ENCODE peak calls at places on chromosomes 16 and 17, in ten cellular contexts. V, S, Z, P, X, U, I, D, O and G are unnamed samples.

GRCh38 chr17:61981323-61981722 is 53.5 kb upstream of the INTS2 start:
- DNase-seq in Z (peak; percentile 8), P (peak; percentile 17), U (no peak), X (no peak), S (no peak), D (no peak), V (no peak), O (no peak), I (no peak), G (no peak)

GRCh38 chr17:29145289-29146058 is 34.7 kb downstream of the MYO18A start:
- DNase-seq in P (peak; percentile 93), V (peak; percentile 78), I (peak; percentile 71), S (peak; percentile 51), D (peak; percentile 66), O (peak; percentile 80), U (peak; percentile 69), X (peak; percentile 47), Z (no peak), G (no peak)

GRCh38 chr17:78330570-78331224 is 29.2 kb downstream of the SOCS3 start:
- DNase-seq in Z (no peak), V (no peak), O (no peak), U (no peak), D (no peak), I (peak; percentile 44), S (no peak), P (no peak), X (no peak), G (no peak)

GRCh38 chr17:74569392-74570003 is 2.2 kb upstream of the CD300H start:
- DNase-seq in P (peak; percentile 92), I (peak; percentile 14), Z (peak; percentile 88), S (no peak), V (peak; percentile 92), U (no peak), X (no peak), O (peak; percentile 83), D (no peak), G (no peak)

GRCh38 chr16:3819741-3820724 is 60.5 kb downstream of the CREBBP start:
- DNase-seq in S (peak; percentile 93), Z (peak; percentile 92), U (no peak), I (peak; percentile 19), P (peak; percentile 97), D (no peak), X (no peak), O (peak; percentile 71), V (peak; percentile 58), G (peak; percentile 24)

GRCh38 chr17:82924812-82925211 is 85.0 kb upstream of the ZNF750 start:
- DNase-seq in V (peak; percentile 57), U (no peak), P (peak; percentile 11), Z (no peak), D (no peak), S (no peak), I (no peak), X (no peak), O (no peak), G (no peak)

GRCh38 chr17:37797206-37797605 is 52.3 kb upstream of the HNF1B start:
- DNase-seq in S (no peak), D (no peak), Z (no peak), P (peak; percentile 15), I (no peak), U (no peak), X (no peak), O (no peak), V (no peak), G (no peak)

GRCh38 chr16:8867483-8868271 is 1.1 kb downstream of the CARHSP1 start:
- DNase-seq in I (peak; percentile 73), V (no peak), O (peak; percentile 54), D (no peak), Z (no peak), S (peak; percentile 11), P (peak; percentile 47), U (no peak), X (no peak), G (peak; percentile 23)

GRCh38 chr17:18262111-18262510 is 1.6 kb downstream of the MIEF2 start:
- DNase-seq in U (no peak), O (no peak), D (no peak), Z (no peak), P (no peak), V (no peak), X (no peak), I (no peak), S (no peak), G (no peak)

GRCh38 chr17:44733753-44734152 is 25.0 kb upstream of the ADAM11 start:
- DNase-seq in U (no peak), D (no peak), O (peak; percentile 37), S (no peak), X (no peak), V (peak; percentile 30), P (peak; percentile 56), I (no peak), Z (no peak), G (no peak)

GRCh38 chr16:80366023-80366422 is 174.8 kb upstream of the DYNLRB2 start:
- DNase-seq in D (no peak), X (no peak), I (no peak), V (peak; percentile 9), S (no peak), Z (no peak), O (no peak), U (no peak), P (no peak), G (no peak)

GRCh38 chr17:20920813-20921199 is 122.0 kb downstream of the USP22 start:
- DNase-seq in X (no peak), I (no peak), P (peak; percentile 81), Z (no peak), U (no peak), V (no peak), O (no peak), S (no peak), D (no peak), G (no peak)

GRCh38 chr16:57372372-57373116 is at the start of gene CX3CL1:
- DNase-seq in S (no peak), O (peak; percentile 88), P (peak; percentile 35), Z (no peak), U (no peak), D (no peak), X (no peak), I (peak; percentile 76), V (peak; percentile 52), G (no peak)

GRCh38 chr16:54275956-54276355 is 10.6 kb downstream of the IRX3 start:
- DNase-seq in V (no peak), Z (no peak), P (no peak), O (no peak), I (no peak), X (no peak), U (no peak), S (no peak), D (no peak), G (no peak)

GRCh38 chr16:80467961-80468360 is 72.8 kb upstream of the DYNLRB2 start:
- DNase-seq in V (no peak), S (no peak), P (no peak), U (no peak), X (no peak), Z (no peak), D (no peak), I (no peak), O (peak; percentile 28), G (no peak)

GRCh38 chr17:17443173-17443572 is 33.6 kb upstream of the MED9 start:
- DNase-seq in O (no peak), X (no peak), V (no peak), P (no peak), D (no peak), I (no peak), S (no peak), U (no peak), Z (no peak), G (no peak)

GRCh38 chr16:57169327-57169726 is 16.5 kb downstream of the PSME3IP1 start:
- DNase-seq in P (no peak), X (no peak), S (no peak), I (no peak), Z (no peak), U (no peak), O (no peak), D (no peak), V (no peak), G (no peak)